ENCODE peak calls at places on chromosomes 13 and 19, in six cellular contexts. Z, B, L, N, F and P are unnamed samples.

GRCh38 chr13:21901772-21902708 is 231.2 kb downstream of the FGF9 start:
- DNase-seq in N (no peak), L (no peak), B (no peak), Z (no peak), F (no peak), P (peak; percentile 49)

GRCh38 chr13:41833201-41833600 is 127.7 kb downstream of the VWA8 start:
- DNase-seq in Z (no peak), B (no peak), N (peak; percentile 13), F (no peak), L (no peak), P (no peak)

GRCh38 chr13:59337070-59337469 is 826.7 kb downstream of the DIAPH3 start:
- DNase-seq in Z (no peak), F (no peak), N (no peak), B (no peak), L (no peak), P (no peak)

GRCh38 chr13:41049480-41049879 is 11.8 kb upstream of the WBP4 start:
- DNase-seq in Z (no peak), F (no peak), B (no peak), L (no peak), N (no peak), P (no peak)

GRCh38 chr13:102291587-102292218 is 110.1 kb downstream of the FGF14 start:
- DNase-seq in Z (no peak), N (no peak), B (no peak), L (no peak), F (no peak), P (no peak)

GRCh38 chr19:2478756-2479555 is 3.0 kb downstream of the GADD45B start:
- DNase-seq in Z (peak; percentile 89), B (peak; percentile 73), N (no peak), F (peak; percentile 64), L (peak; percentile 92), P (peak; percentile 76)

GRCh38 chr19:38849746-38850230 is at the start of gene HNRNPL:
- DNase-seq in B (peak; percentile 100), N (no peak), L (no peak), Z (no peak), F (peak; percentile 98), P (peak; percentile 99)

GRCh38 chr19:6261883-6262282 is 17.9 kb downstream of the MLLT1 start:
- DNase-seq in F (no peak), B (no peak), L (no peak), N (no peak), Z (peak; percentile 31), P (no peak)

GRCh38 chr13:35888327-35888940 is 242.7 kb downstream of the DCLK1 start:
- DNase-seq in F (no peak), Z (no peak), L (no peak), B (no peak), N (no peak), P (peak; percentile 15)

GRCh38 chr13:75359266-75359665 is 122.7 kb downstream of the TBC1D4 start:
- DNase-seq in N (peak; percentile 4), Z (no peak), F (no peak), B (no peak), L (no peak), P (no peak)

GRCh38 chr13:21616880-21617279 is 12.9 kb upstream of the MICU2 start:
- DNase-seq in N (no peak), F (no peak), L (no peak), B (no peak), Z (no peak), P (no peak)

GRCh38 chr19:10290876-10291553 is 1.3 kb downstream of the ICAM5 start:
- DNase-seq in B (peak; percentile 28), N (no peak), F (peak; percentile 34), Z (peak; percentile 64), L (no peak), P (peak; percentile 83)

GRCh38 chr19:29708553-29709439 is 6.3 kb downstream of the C19orf12 start:
- DNase-seq in F (no peak), B (no peak), Z (peak; percentile 80), L (peak; percentile 66), N (no peak), P (no peak)

GRCh38 chr19:39864118-39864517 is 17.9 kb upstream of the FBL start:
- DNase-seq in N (no peak), B (no peak), F (no peak), Z (no peak), L (no peak), P (no peak)

GRCh38 chr13:30581582-30581981 is 36.1 kb upstream of the USPL1 start:
- DNase-seq in B (peak; percentile 4), F (no peak), Z (no peak), N (no peak), L (no peak), P (no peak)

GRCh38 chr13:84985860-84986259 is 813.4 kb downstream of the SLITRK6 start:
- DNase-seq in B (no peak), L (no peak), N (no peak), F (no peak), Z (no peak), P (no peak)

GRCh38 chr19:49835562-49835961 is 15.4 kb upstream of the PTOV1 start:
- DNase-seq in N (no peak), Z (no peak), B (no peak), F (no peak), L (no peak), P (no peak)

GRCh38 chr19:52566588-52566987 is 3.5 kb upstream of the ZNF701 start:
- DNase-seq in B (no peak), L (no peak), N (no peak), Z (no peak), F (no peak), P (no peak)

GRCh38 chr13:99067160-99067985 is 89.5 kb upstream of the DOCK9 start:
- DNase-seq in Z (no peak), F (no peak), N (peak; percentile 58), L (no peak), B (no peak), P (no peak)

GRCh38 chr13:111542530-111543341 is 222.3 kb downstream of the TEX29 start:
- DNase-seq in N (no peak), Z (no peak), B (no peak), F (no peak), L (no peak), P (no peak)

GRCh38 chr19:5705552-5705951 is 14.4 kb downstream of the LONP1 start:
- DNase-seq in F (no peak), N (no peak), B (no peak), Z (no peak), L (no peak), P (no peak)

GRCh38 chr13:21980049-21980448 is 309.2 kb downstream of the FGF9 start:
- DNase-seq in N (no peak), Z (no peak), B (no peak), F (no peak), L (no peak), P (no peak)

GRCh38 chr19:46766569-46767317 is 20.5 kb upstream of the STRN4 start:
- DNase-seq in N (no peak), B (peak; percentile 55), L (no peak), F (peak; percentile 45), Z (no peak), P (no peak)

GRCh38 chr13:76380436-76381065 is 505.7 kb downstream of the KCTD12 start:
- DNase-seq in L (no peak), F (no peak), Z (no peak), N (no peak), B (no peak), P (no peak)

GRCh38 chr13:112454648-112455334 is 78.6 kb downstream of the SPACA7 start:
- DNase-seq in B (no peak), L (no peak), Z (no peak), F (no peak), N (no peak), P (no peak)

GRCh38 chr13:32910530-32910929 is 105.7 kb upstream of the KL start:
- DNase-seq in F (no peak), Z (no peak), N (no peak), B (no peak), L (no peak), P (no peak)

GRCh38 chr19:16073988-16074387 is 2.3 kb upstream of the TPM4 start:
- DNase-seq in L (no peak), N (no peak), Z (no peak), F (no peak), B (peak; percentile 53), P (no peak)

GRCh38 chr13:113122571-113123225 is at the start of gene F10:
- DNase-seq in N (no peak), B (no peak), F (no peak), Z (peak; percentile 78), L (peak; percentile 80), P (peak; percentile 47)

GRCh38 chr13:89967701-89968100 is 1379.8 kb upstream of the MIR17HG start:
- DNase-seq in B (no peak), Z (no peak), N (no peak), L (no peak), F (no peak), P (no peak)

GRCh38 chr13:82758056-82758455 is 1124.2 kb downstream of the SLITRK1 start:
- DNase-seq in B (no peak), N (no peak), L (no peak), F (no peak), Z (no peak), P (no peak)

GRCh38 chr19:5957132-5957531 is 20.8 kb downstream of the RANBP3 start:
- DNase-seq in N (no peak), B (no peak), F (no peak), Z (no peak), L (no peak), P (no peak)

GRCh38 chr19:33268162-33268991 is 34.0 kb downstream of the CEBPA start:
- DNase-seq in Z (peak; percentile 50), B (no peak), F (no peak), L (no peak), N (no peak), P (no peak)